ENCODE peak calls at places on chromosomes 2 and 18, in six cellular contexts. One of them, this sample, is unnamed.

GRCh38 chr2:42342061-42342794 is 18.8 kb downstream of the COX7A2L start:
- DNase-seq in GM23338: peak
- DNase-seq in CD8-positive, alpha-beta T cell: no peak
- DNase-seq in pancreas: peak
- DNase-seq in neural progenitor cell: no peak
- DNase-seq in fibroblast of lung: peak
- DNase-seq in this sample: no peak

GRCh38 chr2:149075868-149076267 is 37.4 kb downstream of the LYPD6B start:
- DNase-seq in GM23338: no peak
- DNase-seq in CD8-positive, alpha-beta T cell: no peak
- DNase-seq in pancreas: no peak
- DNase-seq in neural progenitor cell: peak
- DNase-seq in fibroblast of lung: peak
- DNase-seq in this sample: no peak

GRCh38 chr18:41165625-41166024 is 789.4 kb upstream of the PIK3C3 start:
- DNase-seq in GM23338: no peak
- DNase-seq in CD8-positive, alpha-beta T cell: no peak
- DNase-seq in pancreas: no peak
- DNase-seq in neural progenitor cell: no peak
- DNase-seq in fibroblast of lung: no peak
- DNase-seq in this sample: no peak

GRCh38 chr2:10079931-10080535 is at the start of gene CYS1:
- DNase-seq in GM23338: peak
- DNase-seq in CD8-positive, alpha-beta T cell: no peak
- DNase-seq in pancreas: no peak
- DNase-seq in neural progenitor cell: peak
- DNase-seq in fibroblast of lung: no peak
- DNase-seq in this sample: no peak

GRCh38 chr2:733001-733400 is 55.8 kb upstream of the TMEM18 start:
- DNase-seq in GM23338: no peak
- DNase-seq in CD8-positive, alpha-beta T cell: no peak
- DNase-seq in pancreas: no peak
- DNase-seq in neural progenitor cell: no peak
- DNase-seq in fibroblast of lung: no peak
- DNase-seq in this sample: no peak

GRCh38 chr2:75224636-75225094 is 25.3 kb upstream of the TACR1 start:
- DNase-seq in GM23338: no peak
- DNase-seq in CD8-positive, alpha-beta T cell: no peak
- DNase-seq in pancreas: no peak
- DNase-seq in neural progenitor cell: no peak
- DNase-seq in fibroblast of lung: peak
- DNase-seq in this sample: no peak

GRCh38 chr18:71293322-71293721 is 1004.5 kb downstream of the SOCS6 start:
- DNase-seq in GM23338: no peak
- DNase-seq in CD8-positive, alpha-beta T cell: no peak
- DNase-seq in pancreas: no peak
- DNase-seq in neural progenitor cell: no peak
- DNase-seq in fibroblast of lung: peak
- DNase-seq in this sample: no peak

GRCh38 chr2:201858781-201859180 is 52.4 kb downstream of the CDK15 start:
- DNase-seq in GM23338: peak
- DNase-seq in CD8-positive, alpha-beta T cell: no peak
- DNase-seq in pancreas: no peak
- DNase-seq in neural progenitor cell: peak
- DNase-seq in fibroblast of lung: peak
- DNase-seq in this sample: no peak

GRCh38 chr2:232875256-232876070 is 5.4 kb downstream of the SNORC start:
- DNase-seq in GM23338: peak
- DNase-seq in CD8-positive, alpha-beta T cell: no peak
- DNase-seq in pancreas: no peak
- DNase-seq in neural progenitor cell: peak
- DNase-seq in fibroblast of lung: no peak
- DNase-seq in this sample: no peak

GRCh38 chr2:234975611-234976010 is 23.8 kb downstream of the SH3BP4 start:
- DNase-seq in GM23338: no peak
- DNase-seq in CD8-positive, alpha-beta T cell: no peak
- DNase-seq in pancreas: no peak
- DNase-seq in neural progenitor cell: no peak
- DNase-seq in fibroblast of lung: no peak
- DNase-seq in this sample: no peak

GRCh38 chr2:7994397-7994951 is 687.4 kb upstream of the ID2 start:
- DNase-seq in GM23338: no peak
- DNase-seq in CD8-positive, alpha-beta T cell: no peak
- DNase-seq in pancreas: peak
- DNase-seq in neural progenitor cell: peak
- DNase-seq in fibroblast of lung: no peak
- DNase-seq in this sample: no peak

GRCh38 chr2:156695020-156695419 is 258.8 kb downstream of the GPD2 start:
- DNase-seq in GM23338: no peak
- DNase-seq in CD8-positive, alpha-beta T cell: no peak
- DNase-seq in pancreas: no peak
- DNase-seq in neural progenitor cell: no peak
- DNase-seq in fibroblast of lung: no peak
- DNase-seq in this sample: no peak

GRCh38 chr2:201246280-201246679 is 14.1 kb upstream of the CASP8 start:
- DNase-seq in GM23338: no peak
- DNase-seq in CD8-positive, alpha-beta T cell: no peak
- DNase-seq in pancreas: no peak
- DNase-seq in neural progenitor cell: no peak
- DNase-seq in fibroblast of lung: no peak
- DNase-seq in this sample: no peak

GRCh38 chr2:8132889-8133288 is 549.0 kb upstream of the ID2 start:
- DNase-seq in GM23338: no peak
- DNase-seq in CD8-positive, alpha-beta T cell: no peak
- DNase-seq in pancreas: no peak
- DNase-seq in neural progenitor cell: no peak
- DNase-seq in fibroblast of lung: no peak
- DNase-seq in this sample: no peak

GRCh38 chr2:198282061-198282460 is 477.7 kb downstream of the PLCL1 start:
- DNase-seq in GM23338: no peak
- DNase-seq in CD8-positive, alpha-beta T cell: no peak
- DNase-seq in pancreas: no peak
- DNase-seq in neural progenitor cell: no peak
- DNase-seq in fibroblast of lung: no peak
- DNase-seq in this sample: no peak

GRCh38 chr2:187500585-187501359 is 52.7 kb upstream of the CALCRL start:
- DNase-seq in GM23338: peak
- DNase-seq in CD8-positive, alpha-beta T cell: no peak
- DNase-seq in pancreas: no peak
- DNase-seq in neural progenitor cell: peak
- DNase-seq in fibroblast of lung: peak
- DNase-seq in this sample: no peak

GRCh38 chr2:223538920-223539440 is 63.2 kb downstream of the SCG2 start:
- DNase-seq in GM23338: no peak
- DNase-seq in CD8-positive, alpha-beta T cell: no peak
- DNase-seq in pancreas: no peak
- DNase-seq in neural progenitor cell: peak
- DNase-seq in fibroblast of lung: peak
- DNase-seq in this sample: no peak

GRCh38 chr2:6883448-6884122 is 6.0 kb downstream of the RSAD2 start:
- DNase-seq in GM23338: no peak
- DNase-seq in CD8-positive, alpha-beta T cell: no peak
- DNase-seq in pancreas: no peak
- DNase-seq in neural progenitor cell: no peak
- DNase-seq in fibroblast of lung: no peak
- DNase-seq in this sample: no peak

GRCh38 chr2:232310189-232310588 is 68.4 kb upstream of the ALPP start:
- DNase-seq in GM23338: no peak
- DNase-seq in CD8-positive, alpha-beta T cell: no peak
- DNase-seq in pancreas: no peak
- DNase-seq in neural progenitor cell: no peak
- DNase-seq in fibroblast of lung: no peak
- DNase-seq in this sample: no peak

GRCh38 chr2:37376421-37377186 is 32.2 kb downstream of the QPCT start:
- DNase-seq in GM23338: no peak
- DNase-seq in CD8-positive, alpha-beta T cell: no peak
- DNase-seq in pancreas: no peak
- DNase-seq in neural progenitor cell: no peak
- DNase-seq in fibroblast of lung: peak
- DNase-seq in this sample: no peak

GRCh38 chr2:136238552-136239346 is 120.8 kb upstream of the CXCR4 start:
- DNase-seq in GM23338: no peak
- DNase-seq in CD8-positive, alpha-beta T cell: peak
- DNase-seq in pancreas: peak
- DNase-seq in neural progenitor cell: peak
- DNase-seq in fibroblast of lung: peak
- DNase-seq in this sample: peak

GRCh38 chr18:71808576-71808975 is 735.6 kb downstream of the CBLN2 start:
- DNase-seq in GM23338: no peak
- DNase-seq in CD8-positive, alpha-beta T cell: no peak
- DNase-seq in pancreas: no peak
- DNase-seq in neural progenitor cell: peak
- DNase-seq in fibroblast of lung: no peak
- DNase-seq in this sample: no peak

GRCh38 chr18:433297-433696 is 67.2 kb downstream of the COLEC12 start:
- DNase-seq in GM23338: no peak
- DNase-seq in CD8-positive, alpha-beta T cell: no peak
- DNase-seq in pancreas: no peak
- DNase-seq in neural progenitor cell: peak
- DNase-seq in fibroblast of lung: no peak
- DNase-seq in this sample: no peak

GRCh38 chr2:57850415-57851130 is 196.0 kb upstream of the VRK2 start:
- DNase-seq in GM23338: no peak
- DNase-seq in CD8-positive, alpha-beta T cell: no peak
- DNase-seq in pancreas: no peak
- DNase-seq in neural progenitor cell: no peak
- DNase-seq in fibroblast of lung: no peak
- DNase-seq in this sample: no peak

GRCh38 chr2:102267774-102268173 is 43.6 kb upstream of the IL1RL1 start:
- DNase-seq in GM23338: no peak
- DNase-seq in CD8-positive, alpha-beta T cell: no peak
- DNase-seq in pancreas: no peak
- DNase-seq in neural progenitor cell: no peak
- DNase-seq in fibroblast of lung: no peak
- DNase-seq in this sample: no peak

GRCh38 chr18:7325126-7325430 is 94.2 kb downstream of the LRRC30 start:
- DNase-seq in GM23338: no peak
- DNase-seq in CD8-positive, alpha-beta T cell: no peak
- DNase-seq in pancreas: no peak
- DNase-seq in neural progenitor cell: no peak
- DNase-seq in fibroblast of lung: no peak
- DNase-seq in this sample: no peak

GRCh38 chr18:47254341-47254939 is 3.0 kb upstream of the SKOR2 start:
- DNase-seq in GM23338: peak
- DNase-seq in CD8-positive, alpha-beta T cell: no peak
- DNase-seq in pancreas: peak
- DNase-seq in neural progenitor cell: peak
- DNase-seq in fibroblast of lung: peak
- DNase-seq in this sample: no peak

GRCh38 chr2:100395532-100396350 is 21.7 kb downstream of the CHST10 start:
- DNase-seq in GM23338: no peak
- DNase-seq in CD8-positive, alpha-beta T cell: peak
- DNase-seq in pancreas: no peak
- DNase-seq in neural progenitor cell: no peak
- DNase-seq in fibroblast of lung: no peak
- DNase-seq in this sample: no peak
- H3K4me3 ChIP-seq in GM23338: no peak
- H3K4me3 ChIP-seq in CD8-positive, alpha-beta T cell: no peak
- H3K4me3 ChIP-seq in pancreas: no peak
- H3K4me3 ChIP-seq in neural progenitor cell: no peak
- H3K4me3 ChIP-seq in fibroblast of lung: no peak
- H3K4me3 ChIP-seq in this sample: no peak

GRCh38 chr2:12539771-12540170 is 177.0 kb upstream of the TRIB2 start:
- DNase-seq in GM23338: no peak
- DNase-seq in CD8-positive, alpha-beta T cell: no peak
- DNase-seq in pancreas: no peak
- DNase-seq in neural progenitor cell: no peak
- DNase-seq in fibroblast of lung: no peak
- DNase-seq in this sample: no peak
- H3K27ac ChIP-seq in GM23338: no peak
- H3K27ac ChIP-seq in CD8-positive, alpha-beta T cell: no peak
- H3K27ac ChIP-seq in pancreas: no peak
- H3K27ac ChIP-seq in neural progenitor cell: no peak
- H3K27ac ChIP-seq in fibroblast of lung: no peak
- H3K27ac ChIP-seq in this sample: no peak

GRCh38 chr2:2755990-2756389 is 424.9 kb upstream of the MYT1L start:
- DNase-seq in GM23338: no peak
- DNase-seq in CD8-positive, alpha-beta T cell: no peak
- DNase-seq in pancreas: no peak
- DNase-seq in neural progenitor cell: no peak
- DNase-seq in fibroblast of lung: no peak
- DNase-seq in this sample: no peak
- H3K4me3 ChIP-seq in GM23338: no peak
- H3K4me3 ChIP-seq in CD8-positive, alpha-beta T cell: no peak
- H3K4me3 ChIP-seq in pancreas: no peak
- H3K4me3 ChIP-seq in neural progenitor cell: no peak
- H3K4me3 ChIP-seq in fibroblast of lung: no peak
- H3K4me3 ChIP-seq in this sample: no peak

DNA sequence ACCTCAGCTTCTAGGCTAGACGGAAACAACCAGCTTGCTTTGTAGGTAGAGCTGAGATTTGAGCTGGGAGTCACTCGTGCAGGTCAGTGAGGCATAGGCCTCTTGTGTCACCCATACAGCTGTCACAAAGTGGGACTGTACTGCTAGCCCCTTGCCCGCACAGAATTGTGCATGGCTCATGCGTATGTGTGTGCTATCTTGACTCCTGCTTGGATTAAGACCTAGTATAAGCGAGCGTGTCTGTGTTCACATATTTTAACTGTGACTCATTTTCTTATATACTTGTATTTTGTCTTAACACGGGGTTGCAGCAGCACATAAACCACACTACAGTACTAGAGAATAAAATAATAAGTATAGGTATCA is 20.1 kb downstream of the CEP68 start:
- DNase-seq in GM23338: no peak
- DNase-seq in CD8-positive, alpha-beta T cell: no peak
- DNase-seq in pancreas: no peak
- DNase-seq in neural progenitor cell: no peak
- DNase-seq in fibroblast of lung: peak
- DNase-seq in this sample: no peak
- H3K27ac ChIP-seq in GM23338: peak
- H3K27ac ChIP-seq in CD8-positive, alpha-beta T cell: no peak
- H3K27ac ChIP-seq in pancreas: peak
- H3K27ac ChIP-seq in neural progenitor cell: no peak
- H3K27ac ChIP-seq in fibroblast of lung: peak
- H3K27ac ChIP-seq in this sample: no peak

GRCh38 chr2:46145017-46145416 is 152.2 kb upstream of the EPAS1 start:
- DNase-seq in GM23338: no peak
- DNase-seq in CD8-positive, alpha-beta T cell: no peak
- DNase-seq in pancreas: no peak
- DNase-seq in neural progenitor cell: no peak
- DNase-seq in fibroblast of lung: no peak
- DNase-seq in this sample: no peak

GRCh38 chr2:46145840-46146239 is 151.4 kb upstream of the EPAS1 start:
- DNase-seq in GM23338: no peak
- DNase-seq in CD8-positive, alpha-beta T cell: no peak
- DNase-seq in pancreas: no peak
- DNase-seq in neural progenitor cell: no peak
- DNase-seq in fibroblast of lung: no peak
- DNase-seq in this sample: no peak

GRCh38 chr2:46142546-46143329 is 154.5 kb upstream of the EPAS1 start:
- DNase-seq in GM23338: no peak
- DNase-seq in CD8-positive, alpha-beta T cell: no peak
- DNase-seq in pancreas: no peak
- DNase-seq in neural progenitor cell: no peak
- DNase-seq in fibroblast of lung: no peak
- DNase-seq in this sample: no peak

GRCh38 chr2:46143401-46144132 is 153.6 kb upstream of the EPAS1 start:
- DNase-seq in GM23338: no peak
- DNase-seq in CD8-positive, alpha-beta T cell: no peak
- DNase-seq in pancreas: no peak
- DNase-seq in neural progenitor cell: no peak
- DNase-seq in fibroblast of lung: no peak
- DNase-seq in this sample: no peak

GRCh38 chr2:46144133-46144800 is 152.9 kb upstream of the EPAS1 start:
- DNase-seq in GM23338: peak
- DNase-seq in CD8-positive, alpha-beta T cell: no peak
- DNase-seq in pancreas: no peak
- DNase-seq in neural progenitor cell: no peak
- DNase-seq in fibroblast of lung: no peak
- DNase-seq in this sample: no peak
- H3K4me3 ChIP-seq in GM23338: no peak
- H3K4me3 ChIP-seq in CD8-positive, alpha-beta T cell: no peak
- H3K4me3 ChIP-seq in pancreas: no peak
- H3K4me3 ChIP-seq in neural progenitor cell: no peak
- H3K4me3 ChIP-seq in fibroblast of lung: no peak
- H3K4me3 ChIP-seq in this sample: no peak